ENCODE peak calls at places on chromosomes 13 and 19, in seven cellular contexts. U is A549, B is type B pancreatic cell, E is choroid plexus epithelial cell, H is omental fat pad, C is tibial artery, A is OCI-LY7. Q is an unnamed sample.

GRCh38 chr13:53141336-53141735 is 112.7 kb downstream of the OLFM4 start:
- DNase-seq in U (no peak), B (no peak), E (no peak), H (no peak), C (no peak), A (no peak), Q (no peak)

GRCh38 chr13:38008636-38009035 is 139.1 kb upstream of the TRPC4 start:
- DNase-seq in U (no peak), B (no peak), E (peak), H (no peak), C (no peak), A (no peak), Q (no peak)

GRCh38 chr13:26184791-26185250 is 37.3 kb downstream of the RNF6 start:
- DNase-seq in U (peak), B (no peak), E (peak), H (no peak), C (peak), A (peak), Q (peak)

GRCh38 chr13:112619730-112620639 is 32.0 kb upstream of the TUBGCP3 start:
- DNase-seq in U (peak), B (peak), E (peak), H (no peak), C (no peak), A (peak), Q (peak)

GRCh38 chr13:98171806-98172569 is 5.1 kb downstream of the RNF113B start:
- DNase-seq in U (no peak), B (no peak), E (peak), H (no peak), C (peak), A (no peak), Q (no peak)

GRCh38 chr19:29516821-29517395 is 8.9 kb upstream of the VSTM2B start:
- DNase-seq in U (no peak), B (no peak), E (no peak), H (no peak), C (no peak), A (no peak), Q (no peak)

GRCh38 chr13:30148791-30149190 is 158.6 kb downstream of the KATNAL1 start:
- DNase-seq in U (no peak), B (no peak), E (no peak), H (no peak), C (no peak), A (no peak), Q (no peak)

GRCh38 chr19:2719232-2719735 is 1.9 kb downstream of the DIRAS1 start:
- DNase-seq in U (no peak), B (no peak), E (no peak), H (no peak), C (no peak), A (no peak), Q (no peak)

GRCh38 chr19:55578031-55578760 is 2.5 kb downstream of the ZNF579 start:
- DNase-seq in U (no peak), B (no peak), E (no peak), H (no peak), C (no peak), A (no peak), Q (no peak)

GRCh38 chr19:55578761-55579747 is 1.6 kb downstream of the ZNF579 start:
- DNase-seq in U (no peak), B (no peak), E (no peak), H (no peak), C (no peak), A (no peak), Q (no peak)

GRCh38 chr19:55581145-55581827 is 638 bp upstream of the ZNF579 start:
- DNase-seq in U (peak), B (no peak), E (peak), H (no peak), C (no peak), A (no peak), Q (no peak)

GRCh38 chr19:55580628-55581144 is at the start of gene ZNF579:
- DNase-seq in U (peak), B (peak), E (peak), H (peak), C (peak), A (peak), Q (peak)

GRCh38 chr19:55579766-55580621 is 654 bp downstream of the ZNF579 start:
- DNase-seq in U (peak), B (no peak), E (peak), H (no peak), C (no peak), A (peak), Q (no peak)
- TF ChIP-seq CTCF in U (no peak), B (no peak), E (no peak), H (no peak), C (no peak), A (no peak), Q (no peak)

DNA sequence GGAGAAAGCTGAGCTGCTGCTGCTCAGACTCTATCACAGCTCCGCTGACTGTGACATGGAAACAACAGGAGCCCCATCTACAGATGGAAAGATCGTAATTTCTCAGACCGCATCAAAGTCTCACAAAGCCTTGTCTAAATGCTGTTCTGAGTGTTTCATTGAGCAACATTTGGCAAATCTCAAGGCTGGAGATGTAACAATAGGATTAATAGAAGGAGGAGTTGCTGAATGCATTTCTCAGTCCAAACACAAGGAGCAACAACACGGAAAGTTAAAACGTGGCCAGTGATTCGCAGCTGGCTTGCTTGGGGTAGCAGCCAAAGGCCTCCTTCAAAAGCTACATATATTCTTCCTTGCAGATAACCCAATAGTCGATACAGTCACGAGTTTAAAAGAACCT is 55.7 kb downstream of the MRPL57 start:
- DNase-seq in U (no peak), B (no peak), E (peak), H (no peak), C (peak), A (no peak), Q (no peak)
- TF ChIP-seq CTCF in U (no peak), B (no peak), E (no peak), H (no peak), C (no peak), A (no peak), Q (no peak)

GRCh38 chr13:77476456-77476855 is 59.0 kb upstream of the SCEL start:
- DNase-seq in U (no peak), B (no peak), E (no peak), H (no peak), C (no peak), A (no peak), Q (no peak)

GRCh38 chr13:77479326-77479725 is 56.2 kb upstream of the SCEL start:
- DNase-seq in U (no peak), B (no peak), E (no peak), H (no peak), C (no peak), A (no peak), Q (no peak)

GRCh38 chr13:77480071-77480470 is 55.4 kb upstream of the SCEL start:
- DNase-seq in U (no peak), B (no peak), E (peak), H (no peak), C (no peak), A (no peak), Q (no peak)

GRCh38 chr13:77477299-77477848 is 58.1 kb upstream of the SCEL start:
- DNase-seq in U (no peak), B (no peak), E (no peak), H (no peak), C (no peak), A (no peak), Q (no peak)

DNA sequence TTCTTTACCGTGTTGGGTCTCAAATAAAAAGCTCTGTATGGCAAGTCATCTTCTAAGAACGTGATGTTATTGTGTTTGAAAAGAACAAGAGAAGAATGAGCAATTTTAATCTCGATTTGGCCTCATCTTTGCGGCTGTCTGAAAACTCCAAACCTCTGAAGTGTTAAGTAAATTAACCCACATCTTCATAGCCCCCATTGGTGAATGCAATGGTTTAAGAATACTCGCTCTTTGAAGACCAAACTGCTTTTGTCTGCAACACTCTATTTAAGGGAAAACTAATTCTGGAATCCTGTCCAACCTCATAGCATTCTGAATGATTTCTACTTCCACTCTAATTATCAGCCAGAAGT is 56.9 kb upstream of the SCEL start:
- DNase-seq in U (no peak), B (no peak), E (no peak), H (no peak), C (no peak), A (no peak), Q (no peak)
- TF ChIP-seq CTCF in U (no peak), B (peak), E (no peak), H (no peak), C (no peak), A (peak), Q (peak)

GRCh38 chr13:44158741-44159632 is 214.6 kb upstream of the SERP2 start:
- DNase-seq in U (no peak), B (no peak), E (no peak), H (no peak), C (peak), A (no peak), Q (no peak)
- TF ChIP-seq CTCF in U (no peak), B (no peak), E (no peak), H (no peak), C (no peak), A (no peak), Q (no peak)

GRCh38 chr13:64446372-64446771 is 2783.8 kb downstream of the PCDH9 start:
- DNase-seq in U (peak), B (no peak), E (peak), H (no peak), C (no peak), A (no peak), Q (no peak)
- TF ChIP-seq CTCF in U (peak), B (peak), E (peak), H (no peak), C (peak), A (peak), Q (peak)

GRCh38 chr13:65725001-65725400 is 1505.1 kb downstream of the PCDH9 start:
- DNase-seq in U (no peak), B (no peak), E (peak), H (no peak), C (no peak), A (no peak), Q (no peak)

GRCh38 chr13:65724261-65724660 is 1505.9 kb downstream of the PCDH9 start:
- DNase-seq in U (no peak), B (no peak), E (peak), H (no peak), C (no peak), A (no peak), Q (no peak)

GRCh38 chr13:65719831-65720230 is 1510.3 kb downstream of the PCDH9 start:
- DNase-seq in U (no peak), B (no peak), E (no peak), H (no peak), C (no peak), A (no peak), Q (no peak)
- TF ChIP-seq CTCF in U (no peak), B (no peak), E (no peak), H (no peak), C (no peak), A (no peak), Q (no peak)

GRCh38 chr19:33698576-33699435 is 77.1 kb downstream of the CHST8 start:
- DNase-seq in U (no peak), B (no peak), E (no peak), H (no peak), C (no peak), A (no peak), Q (no peak)
- TF ChIP-seq CTCF in U (no peak), B (no peak), E (no peak), H (no peak), C (no peak), A (no peak), Q (no peak)